ENCODE peak calls at places on chromosome 1, in eight cellular contexts. One of them, this sample, is unnamed.

GRCh38 chr1:27099154-27099903 is 55.6 kb downstream of the SLC9A1 start:
- DNase-seq in transverse colon: peak; percentile 23
- DNase-seq in A549: peak; percentile 71
- DNase-seq in H54: peak; percentile 60
- DNase-seq in adrenal gland: peak; percentile 84
- DNase-seq in heart left ventricle: peak; percentile 88
- DNase-seq in spleen: peak; percentile 77
- DNase-seq in K562: peak; percentile 78
- DNase-seq in this sample: peak; percentile 90

GRCh38 chr1:222914861-222915632 is 100.2 kb downstream of the DISP1 start:
- DNase-seq in transverse colon: no peak
- DNase-seq in A549: peak; percentile 47
- DNase-seq in H54: no peak
- DNase-seq in adrenal gland: no peak
- DNase-seq in heart left ventricle: no peak
- DNase-seq in spleen: no peak
- DNase-seq in K562: no peak
- DNase-seq in this sample: no peak

GRCh38 chr1:239218296-239218695 is 168.1 kb upstream of the CHRM3 start:
- DNase-seq in transverse colon: no peak
- DNase-seq in A549: no peak
- DNase-seq in H54: no peak
- DNase-seq in adrenal gland: no peak
- DNase-seq in heart left ventricle: no peak
- DNase-seq in spleen: no peak
- DNase-seq in K562: no peak
- DNase-seq in this sample: no peak

GRCh38 chr1:165928075-165928731 is 100.8 kb downstream of the UCK2 start:
- DNase-seq in transverse colon: peak; percentile 31
- DNase-seq in A549: peak; percentile 60
- DNase-seq in H54: peak; percentile 41
- DNase-seq in adrenal gland: peak; percentile 71
- DNase-seq in heart left ventricle: no peak
- DNase-seq in spleen: no peak
- DNase-seq in K562: peak; percentile 70
- DNase-seq in this sample: peak; percentile 63

GRCh38 chr1:171984850-171985485 is 143.7 kb downstream of the DNM3 start:
- DNase-seq in transverse colon: no peak
- DNase-seq in A549: peak; percentile 32
- DNase-seq in H54: no peak
- DNase-seq in adrenal gland: no peak
- DNase-seq in heart left ventricle: no peak
- DNase-seq in spleen: no peak
- DNase-seq in K562: peak; percentile 34
- DNase-seq in this sample: peak; percentile 28

GRCh38 chr1:181113061-181113695 is 24.7 kb downstream of the IER5 start:
- DNase-seq in transverse colon: no peak
- DNase-seq in A549: peak; percentile 85
- DNase-seq in H54: peak; percentile 62
- DNase-seq in adrenal gland: no peak
- DNase-seq in heart left ventricle: no peak
- DNase-seq in spleen: no peak
- DNase-seq in K562: peak; percentile 74
- DNase-seq in this sample: no peak

GRCh38 chr1:111471012-111471411 is 2.8 kb upstream of the C1orf162 start:
- DNase-seq in transverse colon: peak; percentile 57
- DNase-seq in A549: no peak
- DNase-seq in H54: no peak
- DNase-seq in adrenal gland: peak; percentile 71
- DNase-seq in heart left ventricle: peak; percentile 51
- DNase-seq in spleen: peak; percentile 90
- DNase-seq in K562: no peak
- DNase-seq in this sample: peak; percentile 93

GRCh38 chr1:184615301-184615700 is 139.4 kb downstream of the EDEM3 start:
- DNase-seq in transverse colon: no peak
- DNase-seq in A549: no peak
- DNase-seq in H54: no peak
- DNase-seq in adrenal gland: no peak
- DNase-seq in heart left ventricle: no peak
- DNase-seq in spleen: no peak
- DNase-seq in K562: no peak
- DNase-seq in this sample: peak; percentile 16

GRCh38 chr1:44798481-44799365 is 1.5 kb upstream of the PLK3 start:
- DNase-seq in transverse colon: no peak
- DNase-seq in A549: no peak
- DNase-seq in H54: no peak
- DNase-seq in adrenal gland: peak; percentile 68
- DNase-seq in heart left ventricle: peak; percentile 21
- DNase-seq in spleen: peak; percentile 80
- DNase-seq in K562: no peak
- DNase-seq in this sample: no peak

GRCh38 chr1:182392045-182393028 is 747 bp upstream of the GLUL start:
- DNase-seq in transverse colon: peak; percentile 49
- DNase-seq in A549: no peak
- DNase-seq in H54: no peak
- DNase-seq in adrenal gland: no peak
- DNase-seq in heart left ventricle: peak; percentile 78
- DNase-seq in spleen: peak; percentile 91
- DNase-seq in K562: no peak
- DNase-seq in this sample: peak; percentile 90

GRCh38 chr1:212822956-212823355 is 24.5 kb downstream of the SPATA45 start:
- DNase-seq in transverse colon: no peak
- DNase-seq in A549: no peak
- DNase-seq in H54: no peak
- DNase-seq in adrenal gland: no peak
- DNase-seq in heart left ventricle: no peak
- DNase-seq in spleen: no peak
- DNase-seq in K562: no peak
- DNase-seq in this sample: no peak

GRCh38 chr1:15242766-15243165 is 4.3 kb upstream of the FHAD1 start:
- DNase-seq in transverse colon: no peak
- DNase-seq in A549: no peak
- DNase-seq in H54: no peak
- DNase-seq in adrenal gland: no peak
- DNase-seq in heart left ventricle: no peak
- DNase-seq in spleen: no peak
- DNase-seq in K562: no peak
- DNase-seq in this sample: no peak

GRCh38 chr1:107785506-107786213 is 179.3 kb downstream of the VAV3 start:
- DNase-seq in transverse colon: no peak
- DNase-seq in A549: no peak
- DNase-seq in H54: no peak
- DNase-seq in adrenal gland: no peak
- DNase-seq in heart left ventricle: no peak
- DNase-seq in spleen: no peak
- DNase-seq in K562: no peak
- DNase-seq in this sample: no peak

GRCh38 chr1:59173721-59174120 is 123.2 kb upstream of the FGGY start:
- DNase-seq in transverse colon: no peak
- DNase-seq in A549: no peak
- DNase-seq in H54: no peak
- DNase-seq in adrenal gland: no peak
- DNase-seq in heart left ventricle: no peak
- DNase-seq in spleen: no peak
- DNase-seq in K562: no peak
- DNase-seq in this sample: no peak

GRCh38 chr1:160211010-160211790 is 6.0 kb downstream of the PEA15 start:
- DNase-seq in transverse colon: no peak
- DNase-seq in A549: no peak
- DNase-seq in H54: no peak
- DNase-seq in adrenal gland: peak; percentile 61
- DNase-seq in heart left ventricle: no peak
- DNase-seq in spleen: no peak
- DNase-seq in K562: no peak
- DNase-seq in this sample: peak; percentile 12

GRCh38 chr1:16048573-16049189 is 5.1 kb downstream of the CLCNKB start:
- DNase-seq in transverse colon: peak; percentile 44
- DNase-seq in A549: no peak
- DNase-seq in H54: no peak
- DNase-seq in adrenal gland: peak; percentile 72
- DNase-seq in heart left ventricle: peak; percentile 72
- DNase-seq in spleen: no peak
- DNase-seq in K562: peak; percentile 90
- DNase-seq in this sample: peak; percentile 30

GRCh38 chr1:171343727-171344472 is 29.9 kb downstream of the FMO4 start:
- DNase-seq in transverse colon: no peak
- DNase-seq in A549: no peak
- DNase-seq in H54: no peak
- DNase-seq in adrenal gland: peak; percentile 91
- DNase-seq in heart left ventricle: no peak
- DNase-seq in spleen: no peak
- DNase-seq in K562: no peak
- DNase-seq in this sample: no peak

GRCh38 chr1:35590476-35591040 is 17.4 kb downstream of the TFAP2E start:
- DNase-seq in transverse colon: no peak
- DNase-seq in A549: no peak
- DNase-seq in H54: no peak
- DNase-seq in adrenal gland: peak; percentile 21
- DNase-seq in heart left ventricle: no peak
- DNase-seq in spleen: no peak
- DNase-seq in K562: no peak
- DNase-seq in this sample: no peak
- TF ChIP-seq POLR2A in transverse colon: no peak
- TF ChIP-seq POLR2A in A549: no peak
- TF ChIP-seq POLR2A in H54: no peak
- TF ChIP-seq POLR2A in adrenal gland: no peak
- TF ChIP-seq POLR2A in heart left ventricle: no peak
- TF ChIP-seq POLR2A in spleen: no peak
- TF ChIP-seq POLR2A in K562: no peak
- TF ChIP-seq POLR2A in this sample: no peak

DNA sequence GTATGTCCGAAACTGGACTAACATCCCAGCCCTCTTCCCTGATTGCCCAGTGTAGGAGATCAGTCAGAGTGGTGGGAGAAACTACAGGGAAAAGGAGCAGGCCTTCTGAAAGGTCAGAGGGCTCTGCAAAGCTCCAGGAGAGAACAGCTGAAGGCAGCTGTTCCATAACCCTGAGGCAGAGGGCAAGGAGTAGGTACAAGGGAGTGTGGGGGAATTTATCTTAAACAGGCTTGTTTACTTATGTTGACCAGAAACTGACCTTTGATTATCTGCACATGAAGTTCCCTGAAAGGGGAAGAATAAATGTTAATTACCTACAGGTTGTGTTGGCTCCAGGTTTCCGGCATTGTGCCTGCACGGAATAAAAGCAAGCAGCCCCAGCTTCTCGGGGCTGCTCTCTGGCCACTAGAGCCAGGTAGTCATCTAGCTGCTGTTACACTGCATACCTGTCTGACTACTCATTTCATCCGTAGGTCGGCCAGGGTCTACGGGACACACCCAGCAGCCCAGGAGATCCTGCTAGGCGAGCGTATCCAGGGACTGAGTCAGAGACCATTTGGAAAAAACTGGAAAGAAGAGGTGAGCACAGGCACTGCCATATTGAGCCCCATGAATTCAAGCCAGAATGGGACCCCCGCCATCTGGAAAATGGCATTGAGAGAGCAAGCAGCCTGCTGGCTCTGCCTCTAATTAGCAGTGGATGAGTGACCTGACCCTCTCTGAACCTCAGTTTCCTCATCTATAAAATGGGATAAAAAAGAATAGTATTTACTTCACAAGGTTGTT is 14.9 kb upstream of the PAQR7 start:
- DNase-seq in transverse colon: peak; percentile 75
- DNase-seq in A549: peak; percentile 80
- DNase-seq in H54: no peak
- DNase-seq in adrenal gland: no peak
- DNase-seq in heart left ventricle: no peak
- DNase-seq in spleen: peak; percentile 6
- DNase-seq in K562: peak; percentile 13
- DNase-seq in this sample: no peak
- TF ChIP-seq POLR2A in transverse colon: peak; percentile 29
- TF ChIP-seq POLR2A in A549: no peak
- TF ChIP-seq POLR2A in H54: no peak
- TF ChIP-seq POLR2A in adrenal gland: no peak
- TF ChIP-seq POLR2A in heart left ventricle: no peak
- TF ChIP-seq POLR2A in spleen: no peak
- TF ChIP-seq POLR2A in K562: no peak
- TF ChIP-seq POLR2A in this sample: no peak

GRCh38 chr1:67346982-67347381 is 39.3 kb downstream of the IL12RB2 start:
- DNase-seq in transverse colon: no peak
- DNase-seq in A549: no peak
- DNase-seq in H54: no peak
- DNase-seq in adrenal gland: no peak
- DNase-seq in heart left ventricle: no peak
- DNase-seq in spleen: no peak
- DNase-seq in K562: no peak
- DNase-seq in this sample: no peak
- TF ChIP-seq POLR2A in transverse colon: no peak
- TF ChIP-seq POLR2A in A549: no peak
- TF ChIP-seq POLR2A in H54: no peak
- TF ChIP-seq POLR2A in adrenal gland: no peak
- TF ChIP-seq POLR2A in heart left ventricle: no peak
- TF ChIP-seq POLR2A in spleen: no peak
- TF ChIP-seq POLR2A in K562: no peak
- TF ChIP-seq POLR2A in this sample: no peak

GRCh38 chr1:202144510-202145324 is at the start of gene ARL8A:
- DNase-seq in transverse colon: peak; percentile 80
- DNase-seq in A549: peak; percentile 36
- DNase-seq in H54: peak; percentile 62
- DNase-seq in adrenal gland: no peak
- DNase-seq in heart left ventricle: peak; percentile 85
- DNase-seq in spleen: peak; percentile 96
- DNase-seq in K562: peak; percentile 90
- DNase-seq in this sample: peak; percentile 68
- TF ChIP-seq POLR2A in transverse colon: no peak
- TF ChIP-seq POLR2A in A549: peak; percentile 74
- TF ChIP-seq POLR2A in H54: peak; percentile 79
- TF ChIP-seq POLR2A in adrenal gland: peak; percentile 39
- TF ChIP-seq POLR2A in heart left ventricle: peak; percentile 50
- TF ChIP-seq POLR2A in spleen: no peak
- TF ChIP-seq POLR2A in K562: peak; percentile 54
- TF ChIP-seq POLR2A in this sample: peak; percentile 38

GRCh38 chr1:151259351-151259750 is 4.8 kb downstream of the PSMD4 start:
- DNase-seq in transverse colon: no peak
- DNase-seq in A549: no peak
- DNase-seq in H54: no peak
- DNase-seq in adrenal gland: no peak
- DNase-seq in heart left ventricle: no peak
- DNase-seq in spleen: no peak
- DNase-seq in K562: no peak
- DNase-seq in this sample: no peak
- TF ChIP-seq POLR2A in transverse colon: no peak
- TF ChIP-seq POLR2A in A549: no peak
- TF ChIP-seq POLR2A in H54: no peak
- TF ChIP-seq POLR2A in adrenal gland: no peak
- TF ChIP-seq POLR2A in heart left ventricle: no peak
- TF ChIP-seq POLR2A in spleen: no peak
- TF ChIP-seq POLR2A in K562: no peak
- TF ChIP-seq POLR2A in this sample: no peak

GRCh38 chr1:6171546-6172124 is 8.5 kb downstream of the CHD5 start:
- DNase-seq in transverse colon: no peak
- DNase-seq in A549: peak; percentile 33
- DNase-seq in H54: no peak
- DNase-seq in adrenal gland: no peak
- DNase-seq in heart left ventricle: no peak
- DNase-seq in spleen: no peak
- DNase-seq in K562: peak; percentile 51
- DNase-seq in this sample: peak; percentile 22
- TF ChIP-seq POLR2A in transverse colon: no peak
- TF ChIP-seq POLR2A in A549: no peak
- TF ChIP-seq POLR2A in H54: no peak
- TF ChIP-seq POLR2A in adrenal gland: no peak
- TF ChIP-seq POLR2A in heart left ventricle: no peak
- TF ChIP-seq POLR2A in spleen: no peak
- TF ChIP-seq POLR2A in K562: no peak
- TF ChIP-seq POLR2A in this sample: no peak